ENCODE peak calls at places on chromosomes 16 and 17, in five cellular contexts. One of them, this sample, is unnamed.

GRCh38 chr17:81513669-81514484 is 1.3 kb upstream of the ACTG1 start:
- DNase-seq in H1: peak
- DNase-seq in mesenchymal stem cell: peak
- DNase-seq in mesendoderm: peak
- DNase-seq in H9: peak
- DNase-seq in this sample: peak

GRCh38 chr16:48504216-48504615 is 105.8 kb downstream of the N4BP1 start:
- DNase-seq in H1: no peak
- DNase-seq in mesenchymal stem cell: no peak
- DNase-seq in mesendoderm: no peak
- DNase-seq in H9: no peak
- DNase-seq in this sample: no peak

GRCh38 chr16:73912850-73913249 is 383.8 kb upstream of the PSMD7 start:
- DNase-seq in H1: no peak
- DNase-seq in mesenchymal stem cell: no peak
- DNase-seq in mesendoderm: no peak
- DNase-seq in H9: no peak
- DNase-seq in this sample: no peak

GRCh38 chr17:35051183-35051578 is 12.3 kb downstream of the RFFL start:
- DNase-seq in H1: no peak
- DNase-seq in mesenchymal stem cell: peak
- DNase-seq in mesendoderm: no peak
- DNase-seq in H9: no peak
- DNase-seq in this sample: no peak

GRCh38 chr17:64095144-64095882 is 34.6 kb downstream of the ERN1 start:
- DNase-seq in H1: no peak
- DNase-seq in mesenchymal stem cell: no peak
- DNase-seq in mesendoderm: no peak
- DNase-seq in H9: peak
- DNase-seq in this sample: no peak

GRCh38 chr17:18238299-18238698 is 12.9 kb downstream of the LLGL1 start:
- DNase-seq in H1: no peak
- DNase-seq in mesenchymal stem cell: no peak
- DNase-seq in mesendoderm: no peak
- DNase-seq in H9: no peak
- DNase-seq in this sample: no peak

GRCh38 chr16:11465675-11466074 is 120.4 kb downstream of the RMI2 start:
- DNase-seq in H1: no peak
- DNase-seq in mesenchymal stem cell: no peak
- DNase-seq in mesendoderm: no peak
- DNase-seq in H9: no peak
- DNase-seq in this sample: no peak

GRCh38 chr16:64964126-64964540 is 157.7 kb downstream of the CDH11 start:
- DNase-seq in H1: no peak
- DNase-seq in mesenchymal stem cell: peak
- DNase-seq in mesendoderm: no peak
- DNase-seq in H9: no peak
- DNase-seq in this sample: peak

GRCh38 chr16:65120811-65121721 is 797 bp downstream of the CDH11 start:
- DNase-seq in H1: peak
- DNase-seq in mesenchymal stem cell: peak
- DNase-seq in mesendoderm: peak
- DNase-seq in H9: peak
- DNase-seq in this sample: peak

GRCh38 chr17:3602499-3602898 is 6.7 kb downstream of the TRPV1 start:
- DNase-seq in H1: peak
- DNase-seq in mesenchymal stem cell: peak
- DNase-seq in mesendoderm: peak
- DNase-seq in H9: peak
- DNase-seq in this sample: peak

GRCh38 chr17:44970136-44970737 is 2.1 kb upstream of the C1QL1 start:
- DNase-seq in H1: peak
- DNase-seq in mesenchymal stem cell: peak
- DNase-seq in mesendoderm: peak
- DNase-seq in H9: peak
- DNase-seq in this sample: no peak

GRCh38 chr17:1379208-1379929 is 20.7 kb downstream of the YWHAE start:
- DNase-seq in H1: no peak
- DNase-seq in mesenchymal stem cell: no peak
- DNase-seq in mesendoderm: no peak
- DNase-seq in H9: no peak
- DNase-seq in this sample: no peak
- H2BK5ac ChIP-seq in H1: no peak
- H2BK5ac ChIP-seq in mesenchymal stem cell: no peak
- H2BK5ac ChIP-seq in mesendoderm: no peak
- H2BK5ac ChIP-seq in H9: no peak
- H2BK5ac ChIP-seq in this sample: no peak

GRCh38 chr16:1474471-1474795 is 395 bp downstream of the CLCN7 start:
- DNase-seq in H1: no peak
- DNase-seq in mesenchymal stem cell: no peak
- DNase-seq in mesendoderm: no peak
- DNase-seq in H9: no peak
- DNase-seq in this sample: no peak
- H2BK5ac ChIP-seq in H1: no peak
- H2BK5ac ChIP-seq in mesenchymal stem cell: no peak
- H2BK5ac ChIP-seq in mesendoderm: no peak
- H2BK5ac ChIP-seq in H9: no peak
- H2BK5ac ChIP-seq in this sample: peak

GRCh38 chr17:60542066-60542465 is 16.0 kb upstream of the APPBP2 start:
- DNase-seq in H1: no peak
- DNase-seq in mesenchymal stem cell: no peak
- DNase-seq in mesendoderm: no peak
- DNase-seq in H9: no peak
- DNase-seq in this sample: peak
- H2BK5ac ChIP-seq in H1: no peak
- H2BK5ac ChIP-seq in mesenchymal stem cell: no peak
- H2BK5ac ChIP-seq in mesendoderm: no peak
- H2BK5ac ChIP-seq in H9: no peak
- H2BK5ac ChIP-seq in this sample: no peak

DNA sequence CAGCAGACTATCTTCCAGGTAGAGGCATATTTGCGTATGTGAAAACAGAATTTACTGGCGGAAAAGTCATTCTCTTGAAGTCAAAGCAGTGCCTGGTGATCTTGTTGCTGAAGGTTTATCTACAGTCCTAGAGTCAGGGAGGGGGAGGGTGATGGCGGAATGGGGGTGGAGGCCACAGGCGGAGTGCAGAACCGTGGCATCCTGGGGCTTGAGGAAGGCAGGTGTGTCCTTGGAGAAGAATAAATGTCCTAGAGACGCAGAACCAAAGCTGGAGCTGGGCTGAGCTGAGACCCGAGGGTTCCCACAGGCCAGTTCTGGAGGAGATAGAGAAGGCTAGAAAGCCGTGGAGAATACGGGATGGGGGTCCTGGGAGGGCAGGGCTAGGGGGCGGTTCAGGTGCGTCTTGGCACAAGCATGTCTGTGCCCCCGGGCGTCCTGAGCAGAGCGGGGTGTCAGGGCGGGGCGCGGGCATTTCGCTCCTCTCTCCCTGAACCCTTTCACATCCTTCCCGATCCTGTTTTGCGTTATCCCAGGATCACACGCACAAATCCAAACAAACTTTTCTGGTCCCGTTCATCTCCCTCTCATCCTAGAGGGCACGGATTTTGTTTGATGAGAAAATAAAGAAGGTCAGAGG is 76.9 kb upstream of the CREBBP start:
- DNase-seq in H1: no peak
- DNase-seq in mesenchymal stem cell: no peak
- DNase-seq in mesendoderm: no peak
- DNase-seq in H9: no peak
- DNase-seq in this sample: no peak
- H2BK5ac ChIP-seq in H1: no peak
- H2BK5ac ChIP-seq in mesenchymal stem cell: no peak
- H2BK5ac ChIP-seq in mesendoderm: no peak
- H2BK5ac ChIP-seq in H9: no peak
- H2BK5ac ChIP-seq in this sample: no peak

This sample was measured in IMR-90.